ENCODE peak calls at places on chromosomes 7 and 10, in four cellular contexts. M is astrocyte, D is fibroblast of lung, B is OCI-LY7. V is an unnamed sample.

GRCh38 chr10:100183482-100183881 is 2.3 kb downstream of the ERLIN1 start:
- DNase-seq in M (no peak), D (peak; percentile 22), B (peak; percentile 4), V (no peak)

GRCh38 chr7:30226593-30227268 is 57.7 kb upstream of the ZNRF2 start:
- DNase-seq in M (no peak), D (no peak), B (no peak), V (peak; percentile 76)

GRCh38 chr7:51317582-51317910 is 937 bp upstream of the COBL start:
- DNase-seq in M (no peak), D (no peak), B (no peak), V (no peak)

GRCh38 chr7:70230761-70231160 is 632.5 kb downstream of the AUTS2 start:
- DNase-seq in M (no peak), D (no peak), B (no peak), V (no peak)

GRCh38 chr7:106770191-106770590 is 94.9 kb upstream of the PIK3CG start:
- DNase-seq in M (peak; percentile 96), D (peak; percentile 76), B (no peak), V (no peak)

GRCh38 chr7:113891828-113892227 is 27.0 kb downstream of the PPP1R3A start:
- DNase-seq in M (peak; percentile 86), D (peak; percentile 67), B (no peak), V (no peak)

GRCh38 chr10:35216303-35216905 is 89.8 kb downstream of the CREM start:
- DNase-seq in M (peak; percentile 20), D (peak; percentile 23), B (no peak), V (no peak)

GRCh38 chr10:45418859-45419672 is 45.0 kb downstream of the ALOX5 start:
- DNase-seq in M (peak; percentile 12), D (peak; percentile 27), B (no peak), V (peak; percentile 82)

GRCh38 chr7:22653981-22654380 is 73.0 kb upstream of the IL6 start:
- DNase-seq in M (no peak), D (no peak), B (no peak), V (no peak)

GRCh38 chr7:102101111-102101551 is 185.5 kb upstream of the SH2B2 start:
- DNase-seq in M (no peak), D (no peak), B (no peak), V (no peak)

GRCh38 chr10:11440250-11441150 is 170.9 kb downstream of the USP6NL start:
- DNase-seq in M (no peak), D (no peak), B (no peak), V (peak; percentile 12)

GRCh38 chr7:12765431-12766100 is 78.1 kb downstream of the ARL4A start:
- DNase-seq in M (peak; percentile 16), D (peak; percentile 36), B (no peak), V (no peak)

GRCh38 chr10:108275895-108276685 is 1111.6 kb upstream of the SORCS1 start:
- DNase-seq in M (no peak), D (no peak), B (no peak), V (no peak)

GRCh38 chr10:103803941-103804340 is 51.4 kb downstream of the SH3PXD2A start:
- DNase-seq in M (no peak), D (no peak), B (no peak), V (no peak)

GRCh38 chr10:132365102-132365501 is 31.9 kb upstream of the PWWP2B start:
- DNase-seq in M (no peak), D (no peak), B (no peak), V (no peak)

GRCh38 chr10:72812798-72813430 is 80.6 kb upstream of the OIT3 start:
- DNase-seq in M (peak; percentile 72), D (peak; percentile 60), B (no peak), V (no peak)

GRCh38 chr7:155886391-155887173 is 74.3 kb upstream of the SHH start:
- DNase-seq in M (no peak), D (no peak), B (no peak), V (no peak)

GRCh38 chr7:36742911-36743775 is 18.8 kb upstream of the AOAH start:
- DNase-seq in M (no peak), D (no peak), B (no peak), V (no peak)

GRCh38 chr10:58350619-58351323 is 16.0 kb downstream of the UBE2D1 start:
- DNase-seq in M (no peak), D (no peak), B (no peak), V (no peak)

GRCh38 chr7:82700739-82701138 is 257.2 kb upstream of the CACNA2D1 start:
- DNase-seq in M (no peak), D (no peak), B (no peak), V (no peak)

GRCh38 chr10:74194999-74195398 is 44.0 kb downstream of the ADK start:
- DNase-seq in M (peak; percentile 36), D (peak; percentile 50), B (no peak), V (no peak)

GRCh38 chr10:16116404-16117304 is 256.3 kb upstream of the MINDY3 start:
- DNase-seq in M (no peak), D (peak; percentile 6), B (peak; percentile 20), V (no peak)

GRCh38 chr7:131681961-131682360 is 125.5 kb upstream of the PODXL start:
- DNase-seq in M (no peak), D (no peak), B (no peak), V (no peak)

GRCh38 chr7:36599645-36600313 is 124.5 kb downstream of the AOAH start:
- DNase-seq in M (no peak), D (no peak), B (no peak), V (no peak)

GRCh38 chr10:43666551-43666950 is 17.9 kb upstream of the ZNF32 start:
- DNase-seq in M (no peak), D (no peak), B (no peak), V (no peak)

GRCh38 chr7:36844374-36844773 is 120.1 kb upstream of the AOAH start:
- DNase-seq in M (no peak), D (no peak), B (no peak), V (no peak)

GRCh38 chr7:5533821-5534367 is 110.3 kb upstream of the TNRC18 start:
- DNase-seq in M (no peak), D (no peak), B (no peak), V (no peak)

GRCh38 chr7:70334883-70335282 is 736.6 kb downstream of the AUTS2 start:
- DNase-seq in M (no peak), D (no peak), B (no peak), V (no peak)

GRCh38 chr10:4023997-4024396 is 239.0 kb upstream of the KLF6 start:
- DNase-seq in M (peak; percentile 67), D (peak; percentile 24), B (no peak), V (no peak)

GRCh38 chr10:84599254-84599653 is 270.9 kb downstream of the CCSER2 start:
- DNase-seq in M (no peak), D (no peak), B (no peak), V (no peak)

GRCh38 chr10:99325261-99325660 is 3.9 kb upstream of the CNNM1 start:
- DNase-seq in M (no peak), D (no peak), B (no peak), V (no peak)

GRCh38 chr7:12770227-12770975 is 83.0 kb downstream of the ARL4A start:
- DNase-seq in M (no peak), D (peak; percentile 29), B (no peak), V (no peak)

GRCh38 chr10:22340362-22341189 is 4.7 kb upstream of the SPAG6 start:
- DNase-seq in M (peak; percentile 58), D (no peak), B (peak; percentile 76), V (peak; percentile 72)

GRCh38 chr10:22341190-22341935 is 3.9 kb upstream of the SPAG6 start:
- DNase-seq in M (peak; percentile 16), D (peak; percentile 47), B (no peak), V (peak; percentile 53)

GRCh38 chr10:22341936-22342222 is 3.4 kb upstream of the SPAG6 start:
- DNase-seq in M (no peak), D (no peak), B (no peak), V (no peak)

GRCh38 chr10:22338260-22338894 is 6.9 kb upstream of the SPAG6 start:
- DNase-seq in M (no peak), D (no peak), B (no peak), V (no peak)

DNA sequence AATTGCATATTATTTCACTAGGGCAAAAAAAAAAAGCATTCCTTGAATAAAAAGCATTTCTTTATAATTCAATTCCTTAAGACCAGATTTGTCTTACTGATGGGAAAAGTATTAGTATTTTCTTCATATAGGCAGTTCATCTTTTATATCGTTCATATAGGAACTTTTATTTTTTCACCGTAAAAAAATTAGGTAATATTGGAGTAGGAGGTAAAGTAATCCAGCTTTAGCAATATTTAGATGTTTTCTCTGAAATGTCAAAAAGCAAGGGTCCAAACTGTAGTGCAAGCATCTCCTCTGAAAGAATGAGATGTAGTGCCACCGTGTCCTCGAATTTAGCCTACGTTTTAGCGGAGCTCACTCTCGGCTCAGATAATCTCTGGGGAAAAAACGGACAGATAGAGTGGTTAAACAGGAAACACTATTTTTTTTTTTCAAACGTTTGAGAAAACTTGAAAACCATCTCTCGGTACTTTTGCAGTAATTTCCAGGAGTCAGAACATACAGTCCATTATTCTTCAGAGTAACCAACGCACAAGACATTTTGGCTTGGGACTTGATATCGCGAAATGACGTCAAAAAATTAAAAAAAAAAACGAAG is 5.4 kb upstream of the SPAG6 start:
- DNase-seq in M (no peak), D (peak; percentile 91), B (no peak), V (no peak)
- H3K79me2 ChIP-seq in M (no peaks in the 10 kb centered on the region), D (no peaks in the 10 kb centered on the region), B (no peaks in the 10 kb centered on the region), V (no peaks in the 10 kb centered on the region)

GRCh38 chr7:66844552-66845381 is 76.3 kb upstream of the TMEM248 start:
- DNase-seq in M (peak; percentile 91), D (peak; percentile 98), B (peak; percentile 99), V (peak; percentile 98)
- TF ChIP-seq CTCF in M (no peak), D (no peak), B (peak; percentile 28), V (no peak)

GRCh38 chr10:5895804-5896203 is 5.8 kb downstream of the FBH1 start:
- DNase-seq in M (no peak), D (no peak), B (peak; percentile 61), V (no peak)
- H3K79me2 ChIP-seq in M (peaks cover 97% of the 10 kb centered on the region), D (peaks cover 46% of the 10 kb centered on the region), B (peaks cover 25% of the 10 kb centered on the region), V (peaks cover 11% of the 10 kb centered on the region)

DNA sequence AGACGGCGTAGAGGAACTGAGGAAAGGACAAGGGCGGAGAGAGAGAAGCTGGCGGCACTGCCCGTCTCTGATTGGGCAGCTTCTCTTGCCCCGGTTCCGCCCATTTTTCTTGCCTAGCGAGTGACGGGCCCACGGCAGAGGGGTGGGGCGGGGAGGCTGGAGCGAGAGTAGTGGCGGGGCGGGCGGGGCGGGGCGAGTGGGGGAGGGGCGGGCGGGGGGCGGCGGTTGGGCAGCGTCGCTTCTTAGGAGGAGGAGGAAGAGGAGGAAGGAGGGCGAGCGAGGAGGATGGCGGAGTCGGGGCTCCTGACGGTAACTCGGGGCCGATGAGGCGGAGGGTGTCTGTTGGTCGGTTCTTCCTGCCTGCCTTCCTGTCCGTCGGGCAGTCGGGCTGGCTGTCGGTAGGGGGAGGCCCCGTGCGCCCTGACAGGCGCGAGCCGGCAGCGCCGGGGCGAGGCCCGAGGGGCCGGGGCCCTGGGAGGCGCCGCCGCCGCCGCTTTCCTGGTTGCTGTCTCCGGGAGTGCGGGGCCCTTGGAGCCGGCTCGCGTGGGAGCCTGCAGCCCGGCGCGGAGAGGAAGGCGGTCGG is at the start of gene SHOC2:
- DNase-seq in M (no peak), D (no peak), B (peak; percentile 100), V (peak; percentile 100)
- TF ChIP-seq CTCF in M (no peak), D (peak; percentile 27), B (peak; percentile 20), V (peak; percentile 35)

DNA sequence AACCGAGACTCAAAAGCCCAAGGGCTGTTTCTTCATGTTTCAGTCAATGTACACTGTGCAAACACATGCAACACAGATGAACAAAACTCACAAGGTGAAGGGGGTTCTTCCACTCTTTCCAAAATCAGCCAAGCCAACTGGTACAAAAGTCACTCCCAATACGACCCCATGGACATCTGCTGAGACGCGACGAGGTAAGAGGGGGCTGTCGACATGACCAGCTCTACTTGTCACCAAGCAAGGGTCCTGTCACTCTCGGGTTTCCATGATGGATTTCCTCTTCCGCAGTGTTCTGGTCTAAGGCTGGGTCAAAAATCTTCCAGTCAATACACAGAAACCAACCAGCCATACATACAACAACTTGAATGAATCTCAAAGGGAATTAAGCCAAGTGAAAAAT is 37.8 kb downstream of the CTBP2 start:
- DNase-seq in M (no peak), D (no peak), B (no peak), V (no peak)
- H3K79me2 ChIP-seq in M (peaks cover 100% of the 10 kb centered on the region), D (peaks cover 90% of the 10 kb centered on the region), B (no peaks in the 10 kb centered on the region), V (peaks cover 91% of the 10 kb centered on the region)

V was measured in H9.